ENCODE peak calls at places on chromosomes 13 and 19, in seven cellular contexts. S is coronary artery, L is IMR-90, U is tibial nerve, O is astrocyte of the cerebellum, H is spleen, J is GM20000. R is an unnamed sample.

GRCh38 chr19:54186934-54187381 is 2.4 kb downstream of the MBOAT7 start:
- DNase-seq in O (no peak), J (no peak), H (peak), S (no peak), U (no peak), L (no peak), R (no peak)

GRCh38 chr13:86765462-86765861 is 905.7 kb upstream of the SLITRK5 start:
- DNase-seq in S (no peak), L (no peak), H (no peak), U (no peak), O (no peak), J (no peak), R (no peak)

GRCh38 chr19:6740589-6741348 is 1.3 kb downstream of the TRIP10 start:
- DNase-seq in U (no peak), O (no peak), S (peak), L (peak), J (peak), H (peak), R (no peak)

GRCh38 chr19:44111910-44112463 is 1.2 kb upstream of the ZNF225 start:
- DNase-seq in S (no peak), H (no peak), O (peak), L (peak), J (no peak), U (no peak), R (peak)

GRCh38 chr13:44313674-44314073 is 60.0 kb upstream of the SERP2 start:
- DNase-seq in O (no peak), J (no peak), U (no peak), L (peak), H (no peak), S (peak), R (no peak)

GRCh38 chr13:45492538-45492937 is 27.8 kb downstream of the COG3 start:
- DNase-seq in O (peak), U (no peak), S (no peak), L (peak), J (no peak), H (no peak), R (no peak)

GRCh38 chr13:86838411-86839120 is 832.6 kb upstream of the SLITRK5 start:
- DNase-seq in S (no peak), J (no peak), L (no peak), O (no peak), U (no peak), H (no peak), R (no peak)

GRCh38 chr19:34794289-34794960 is 21.4 kb upstream of the ZNF599 start:
- DNase-seq in L (no peak), O (no peak), H (no peak), S (no peak), U (no peak), J (no peak), R (no peak)

GRCh38 chr13:31048521-31048920 is 113.2 kb downstream of the HSPH1 start:
- DNase-seq in S (no peak), L (no peak), U (no peak), H (no peak), O (no peak), J (no peak), R (no peak)

GRCh38 chr13:111790621-111791020 is 276.3 kb upstream of the SOX1 start:
- DNase-seq in O (no peak), H (peak), L (no peak), U (no peak), S (peak), J (no peak), R (no peak)

GRCh38 chr19:30681162-30681996 is 309.2 kb downstream of the ZNF536 start:
- DNase-seq in J (no peak), L (no peak), S (no peak), H (no peak), U (no peak), O (no peak), R (no peak)

GRCh38 chr13:30504081-30504480 is 38.3 kb upstream of the HMGB1 start:
- DNase-seq in L (peak), O (peak), J (peak), S (no peak), U (no peak), H (no peak), R (no peak)

GRCh38 chr13:20969182-20969581 is 66.6 kb upstream of the XPO4 start:
- DNase-seq in S (no peak), O (no peak), J (no peak), L (peak), H (no peak), U (no peak), R (no peak)

GRCh38 chr13:23695711-23696512 is 125.7 kb downstream of the TNFRSF19 start:
- DNase-seq in J (peak), S (no peak), O (no peak), H (peak), U (no peak), L (no peak), R (no peak)

GRCh38 chr13:32019612-32020233 is 11.9 kb upstream of the FRY start:
- DNase-seq in J (peak), U (no peak), O (peak), H (no peak), S (no peak), L (peak), R (peak)

GRCh38 chr19:35261356-35262100 is 7.2 kb upstream of the USF2 start:
- DNase-seq in O (no peak), J (peak), H (peak), L (no peak), U (peak), S (no peak), R (no peak)

GRCh38 chr13:79722885-79723445 is 242.0 kb downstream of the NDFIP2 start:
- DNase-seq in U (no peak), H (no peak), S (no peak), L (no peak), O (no peak), J (no peak), R (no peak)

GRCh38 chr13:66520511-66521390 is 709.4 kb downstream of the PCDH9 start:
- DNase-seq in O (no peak), S (no peak), L (no peak), J (no peak), H (no peak), U (no peak), R (no peak)

GRCh38 chr13:109819851-109820250 is 33.5 kb upstream of the IRS2 start:
- DNase-seq in H (no peak), J (no peak), S (no peak), L (no peak), U (no peak), O (no peak), R (no peak)

GRCh38 chr13:111845621-111846351 is 221.2 kb upstream of the SOX1 start:
- DNase-seq in L (no peak), J (no peak), O (no peak), U (no peak), H (no peak), S (no peak), R (no peak)

GRCh38 chr13:98613591-98613990 is 36.7 kb upstream of the STK24 start:
- DNase-seq in L (no peak), H (no peak), U (no peak), O (no peak), S (no peak), J (no peak), R (no peak)

GRCh38 chr19:8421484-8422461 is 8.7 kb downstream of the MARCHF2 start:
- DNase-seq in J (no peak), H (no peak), S (no peak), L (no peak), U (no peak), O (no peak), R (no peak)
- TF ChIP-seq CTCF in J (no peak), H (no peak), S (no peak), L (no peak), U (no peak), O (no peak), R (no peak)

DNA sequence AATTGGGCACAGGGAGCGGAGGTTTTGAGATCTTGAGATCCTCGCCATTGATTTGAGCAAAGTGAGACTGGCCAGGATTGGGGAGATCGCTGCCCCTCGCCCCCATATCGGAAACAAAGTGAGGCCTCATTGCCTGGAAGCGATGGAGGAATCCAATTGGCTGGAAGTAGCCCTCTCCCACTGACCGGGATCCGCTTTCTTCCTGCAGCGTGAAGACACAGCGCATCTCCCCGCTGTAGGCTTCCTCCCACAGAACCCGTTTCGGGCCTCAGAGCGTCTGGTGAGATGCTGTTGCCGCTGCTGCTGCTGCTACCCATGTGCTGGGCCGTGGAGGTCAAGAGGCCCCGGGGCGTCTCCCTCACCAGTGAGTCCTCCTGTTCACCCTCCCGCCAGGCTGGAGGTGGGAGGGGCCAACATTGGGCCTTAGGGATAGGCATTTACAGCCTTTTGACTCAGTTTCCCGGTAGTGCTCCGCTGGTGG is 438 bp downstream of the PRKCSH start:
- DNase-seq in U (no peak), J (no peak), L (peak), H (peak), S (no peak), O (no peak), R (no peak)
- TF ChIP-seq CTCF in U (no peak), J (no peak), L (no peak), H (no peak), S (no peak), O (no peak), R (no peak)

GRCh38 chr19:18771328-18772242 is 19.5 kb downstream of the COMP start:
- DNase-seq in U (no peak), O (no peak), H (no peak), S (no peak), J (peak), L (no peak), R (no peak)
- TF ChIP-seq CTCF in U (no peak), O (peak), H (no peak), S (no peak), J (no peak), L (peak), R (no peak)

GRCh38 chr19:12773571-12773970 is 1.8 kb downstream of the HOOK2 start:
- DNase-seq in S (no peak), J (no peak), U (no peak), O (no peak), H (no peak), L (peak), R (no peak)
- TF ChIP-seq CTCF in S (no peak), J (peak), U (no peak), O (peak), H (no peak), L (peak), R (peak)

GRCh38 chr13:19618925-19619324 is 14.5 kb upstream of the MPHOSPH8 start:
- DNase-seq in S (no peak), U (no peak), H (no peak), L (peak), O (no peak), J (peak), R (no peak)
- TF ChIP-seq CTCF in S (no peak), U (peak), H (no peak), L (peak), O (peak), J (no peak), R (peak)

GRCh38 chr19:1766800-1767352 is 13.6 kb downstream of the ONECUT3 start:
- DNase-seq in H (no peak), J (no peak), L (no peak), U (no peak), O (no peak), S (no peak), R (no peak)

GRCh38 chr19:1767464-1767933 is 14.2 kb downstream of the ONECUT3 start:
- DNase-seq in J (peak), S (no peak), O (no peak), H (peak), L (no peak), U (no peak), R (no peak)

GRCh38 chr19:1768918-1769644 is 15.8 kb downstream of the ONECUT3 start:
- DNase-seq in O (no peak), L (no peak), S (no peak), H (no peak), J (no peak), U (no peak), R (no peak)

GRCh38 chr19:1769645-1769985 is 16.3 kb downstream of the ONECUT3 start:
- DNase-seq in L (no peak), J (no peak), O (no peak), U (no peak), S (no peak), H (no peak), R (no peak)

DNA sequence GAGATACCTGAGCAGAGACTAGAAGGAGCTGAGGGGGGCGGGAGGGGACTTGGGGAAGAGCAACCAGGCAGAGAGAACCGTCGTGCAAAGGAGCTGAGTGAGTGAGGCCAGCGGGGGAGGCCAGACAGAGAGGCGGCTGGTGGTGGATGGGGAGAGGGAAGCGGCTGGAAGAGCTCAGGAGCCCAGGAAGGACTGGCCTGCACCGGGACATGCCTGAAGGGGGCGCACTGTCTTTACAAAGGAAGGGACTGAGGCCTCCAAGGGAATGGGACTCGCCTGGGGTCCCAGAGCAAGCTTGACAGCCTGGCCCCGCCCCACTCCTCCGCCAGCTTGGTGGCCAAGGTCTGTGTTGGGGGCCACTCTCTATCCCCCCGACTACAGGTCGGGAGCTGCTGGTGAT is 14.9 kb downstream of the ONECUT3 start:
- DNase-seq in S (no peak), L (no peak), J (no peak), O (no peak), U (no peak), H (no peak), R (no peak)
- TF ChIP-seq CTCF in S (no peak), L (peak), J (no peak), O (no peak), U (no peak), H (no peak), R (peak)

GRCh38 chr13:53189162-53189561 is 160.5 kb downstream of the OLFM4 start:
- DNase-seq in S (no peak), J (no peak), L (no peak), U (no peak), O (no peak), H (no peak), R (no peak)
- TF ChIP-seq CTCF in S (no peak), J (no peak), L (no peak), U (no peak), O (no peak), H (no peak), R (no peak)

R was measured in AG09319.